ENCODE peak calls at places on chromosomes 12 and 14, in four cellular contexts. Z is uterus, E is heart right ventricle, F is pancreas. H is an unnamed sample.

GRCh38 chr14:43480961-43481360 is 1026.1 kb downstream of the FSCB start:
- DNase-seq in Z (no peak), E (no peak), F (no peak), H (no peak)

GRCh38 chr12:612293-612692 is 51.0 kb downstream of the NINJ2 start:
- DNase-seq in Z (no peak), E (no peak), F (no peak), H (no peak)

GRCh38 chr12:93335603-93336162 is 42.0 kb upstream of the NUDT4 start:
- DNase-seq in Z (no peak), E (no peak), F (no peak), H (no peak)

GRCh38 chr12:25266522-25266921 is 15.8 kb upstream of the KRAS start:
- DNase-seq in Z (no peak), E (no peak), F (no peak), H (no peak)

GRCh38 chr14:73426877-73427276 is 31.5 kb downstream of the NUMB start:
- DNase-seq in Z (no peak), E (no peak), F (no peak), H (no peak)

GRCh38 chr12:58321414-58321813 is 380.0 kb downstream of the ATP23 start:
- DNase-seq in Z (no peak), E (no peak), F (no peak), H (no peak)

GRCh38 chr12:953776-954175 is 4.3 kb upstream of the RAD52 start:
- DNase-seq in Z (no peak), E (no peak), F (no peak), H (no peak)

GRCh38 chr14:99388286-99388685 is 92.4 kb downstream of the SETD3 start:
- DNase-seq in Z (no peak), E (no peak), F (no peak), H (no peak)

GRCh38 chr12:47942327-47943230 is 20.8 kb upstream of the TMEM106C start:
- DNase-seq in Z (no peak), E (no peak), F (no peak), H (no peak)

DNA sequence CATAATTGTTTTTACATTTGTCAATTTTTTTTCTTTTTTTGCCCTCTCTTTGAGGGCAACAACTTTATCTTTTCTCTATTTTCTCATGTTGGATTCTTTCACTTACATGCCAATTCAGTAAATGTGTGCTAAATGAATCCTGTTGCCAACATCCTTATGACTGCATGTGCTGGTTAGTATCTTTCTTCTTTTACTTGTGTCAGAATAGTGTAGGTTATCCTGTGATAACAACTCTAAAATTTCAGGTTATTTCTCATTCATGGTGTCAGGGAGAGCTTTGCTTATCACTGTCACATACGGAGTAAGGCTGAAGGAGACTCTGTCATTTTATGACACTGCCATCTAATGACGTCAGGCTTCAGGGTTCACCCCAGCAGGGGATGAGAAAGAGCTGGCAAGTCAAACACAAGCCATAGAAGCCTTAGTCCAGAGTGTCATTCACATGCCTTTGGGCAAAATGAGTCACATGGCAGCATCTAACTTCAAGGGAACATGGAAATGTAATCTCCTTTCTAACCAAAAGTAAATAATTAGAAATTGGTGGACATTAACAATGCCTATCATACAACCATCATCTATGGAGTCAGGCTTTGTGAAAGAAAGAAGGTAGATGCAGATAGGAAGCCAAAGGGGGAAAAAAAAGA is 242.5 kb upstream of the ATP2B1 start:
- DNase-seq in Z (no peak), E (no peak), F (no peak), H (no peak)
- H3K27ac ChIP-seq in Z (no peak), E (no peak), F (no peak), H (no peak)

DNA sequence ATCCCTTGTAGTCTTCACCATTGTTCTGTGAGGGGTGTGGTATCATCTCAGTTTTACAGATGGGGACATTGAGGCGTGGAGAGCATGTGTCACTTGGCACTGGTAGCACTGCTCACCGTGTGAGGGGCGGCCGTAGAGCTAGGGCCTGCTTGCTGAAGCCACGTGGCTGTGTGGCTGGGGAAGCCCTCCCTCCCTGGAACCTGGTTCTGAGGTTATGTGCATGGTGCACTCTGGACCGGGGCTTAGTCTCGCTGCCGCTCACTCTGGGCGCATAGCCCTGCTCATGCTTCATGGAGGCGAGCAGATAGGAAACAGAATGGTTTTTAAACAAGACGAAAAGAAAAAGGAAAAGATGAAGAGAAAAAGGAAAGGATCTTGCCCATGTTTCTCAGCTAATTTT is 46.1 kb downstream of the CACNA1C start:
- DNase-seq in Z (no peak), E (no peak), F (no peak), H (no peak)
- H3K4me3 ChIP-seq in Z (no peak), E (no peak), F (no peak), H (no peak)

GRCh38 chr14:95452176-95452889 is 64.1 kb downstream of the SYNE3 start:
- DNase-seq in Z (no peak), E (no peak), F (no peak), H (no peak)
- TF ChIP-seq CTCF in Z (no peak), E (no peak), F (no peak), H (peak)

DNA sequence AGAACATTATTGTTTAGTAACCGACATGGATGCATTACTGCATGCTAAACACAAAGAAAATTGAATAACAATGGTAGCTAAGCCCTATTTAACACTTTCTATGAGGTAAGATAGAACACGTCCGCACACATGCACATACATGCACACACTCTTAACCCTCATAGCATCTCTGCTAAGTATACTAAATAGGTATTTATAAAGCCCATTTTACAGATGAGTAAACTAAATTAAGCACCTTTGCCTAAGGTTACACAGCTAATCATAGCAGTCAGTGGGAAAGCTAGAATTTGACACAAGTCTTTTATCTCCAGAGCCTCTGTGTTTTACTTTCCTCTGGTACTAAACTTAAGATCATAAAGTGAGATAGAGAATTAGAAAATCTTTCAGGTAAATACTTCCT is 435.0 kb downstream of the EGLN3 start:
- DNase-seq in Z (no peak), E (no peak), F (no peak), H (no peak)
- H3K27ac ChIP-seq in Z (no peak), E (no peak), F (no peak), H (no peak)

H was measured in dorsolateral prefrontal cortex.